ENCODE peak calls at places on chromosomes 4 and X, in ten cellular contexts. P is B cell; C is AG08396; T is esophagus squamous epithelium; W is amygdala; S is GM13977; D is CD8-positive, alpha-beta memory T cell; V is lung microvascular endothelial cell; H is activated naive CD4-positive, alpha-beta T cell treated with anti-CD3 and anti-CD28 coated beads, Interleukin-2, amount 50 U/mL, for 16 hours; N is CD8-positive, alpha-beta T cell. X is an unnamed sample.

GRCh38 chr4:87855540-87855939 is 22.8 kb downstream of the MEPE start:
- DNase-seq in W (no peak), H (no peak), V (no peak), C (no peak), D (no peak), N (no peak), P (no peak), T (no peak), S (no peak), X (no peak)

GRCh38 chr4:63541828-63542227 is 867.4 kb downstream of the TECRL start:
- DNase-seq in C (no peak), W (no peak), N (no peak), T (no peak), S (no peak), P (no peak), V (no peak), H (no peak), D (no peak), X (no peak)

GRCh38 chr4:148834804-148835598 is 392.8 kb upstream of the NR3C2 start:
- DNase-seq in T (no peak), N (no peak), S (no peak), C (peak), W (no peak), V (peak), P (no peak), H (no peak), D (no peak), X (no peak)

GRCh38 chrX:68685722-68686683 is 38.5 kb downstream of the STARD8 start:
- DNase-seq in D (no peak), P (no peak), V (peak), W (no peak), T (peak), H (no peak), N (no peak), C (peak), S (peak), X (no peak)

GRCh38 chr4:188295899-188296298 is 156.7 kb downstream of the TRIML1 start:
- DNase-seq in T (no peak), H (no peak), N (no peak), S (no peak), C (no peak), P (no peak), V (no peak), D (no peak), W (no peak), X (no peak)

GRCh38 chr4:3257691-3258482 is 8.9 kb downstream of the MSANTD1 start:
- DNase-seq in N (no peak), C (peak), W (no peak), P (peak), D (no peak), H (no peak), V (peak), S (no peak), T (no peak), X (no peak)

GRCh38 chr4:147910315-147910714 is 178.4 kb downstream of the ARHGAP10 start:
- DNase-seq in C (no peak), H (no peak), W (no peak), P (no peak), N (no peak), D (no peak), V (no peak), S (no peak), T (no peak), X (no peak)

GRCh38 chrX:19886888-19887531 is 390 bp downstream of the SH3KBP1 start:
- DNase-seq in S (peak), C (peak), P (no peak), N (peak), W (no peak), H (peak), V (no peak), T (no peak), D (peak), X (no peak)

GRCh38 chr4:8844976-8845690 is 26.5 kb downstream of the HMX1 start:
- DNase-seq in N (no peak), W (no peak), C (no peak), H (no peak), D (no peak), P (no peak), S (no peak), V (no peak), T (no peak), X (no peak)

GRCh38 chrX:130793966-130794365 is 109.0 kb downstream of the ENOX2 start:
- DNase-seq in S (no peak), V (no peak), W (no peak), P (no peak), D (no peak), H (no peak), C (no peak), N (no peak), T (no peak), X (no peak)

GRCh38 chr4:27100713-27101112 is 240.1 kb downstream of the STIM2 start:
- DNase-seq in S (no peak), D (no peak), P (no peak), C (no peak), N (no peak), H (no peak), W (no peak), T (no peak), V (no peak), X (no peak)

GRCh38 chr4:75637176-75637575 is 6.8 kb upstream of the CDKL2 start:
- DNase-seq in S (no peak), C (no peak), D (no peak), N (no peak), W (no peak), T (no peak), V (no peak), P (no peak), H (no peak), X (no peak)

GRCh38 chr4:27692098-27692679 is 831.5 kb downstream of the STIM2 start:
- DNase-seq in V (peak), P (no peak), T (no peak), H (no peak), N (no peak), C (peak), S (peak), W (no peak), D (no peak), X (peak)

GRCh38 chr4:65865489-65865888 is 195.2 kb upstream of the EPHA5 start:
- DNase-seq in V (peak), S (no peak), P (no peak), C (no peak), T (no peak), W (no peak), N (no peak), D (no peak), H (no peak), X (no peak)

GRCh38 chrX:108380222-108380621 is 58.0 kb downstream of the COL4A6 start:
- DNase-seq in T (no peak), D (no peak), P (no peak), S (no peak), N (no peak), H (no peak), C (no peak), W (no peak), V (no peak), X (no peak)

GRCh38 chr4:174604198-174604597 is 81.9 kb upstream of the HPGD start:
- DNase-seq in H (no peak), N (no peak), V (no peak), D (no peak), T (no peak), P (no peak), W (no peak), S (no peak), C (no peak), X (peak)

GRCh38 chr4:101337688-101338087 is 9.6 kb downstream of the PPP3CA start:
- DNase-seq in T (no peak), D (no peak), N (no peak), P (no peak), C (peak), W (no peak), S (no peak), V (peak), H (no peak), X (no peak)

GRCh38 chr4:15689540-15689939 is 7.9 kb downstream of the FAM200B start:
- DNase-seq in C (no peak), H (no peak), W (no peak), N (no peak), S (no peak), V (no peak), T (no peak), P (no peak), D (no peak), X (no peak)

GRCh38 chrX:150035531-150035930 is 97.2 kb upstream of the EOLA2 start:
- DNase-seq in C (no peak), V (peak), N (no peak), H (no peak), T (no peak), S (no peak), P (no peak), W (no peak), D (no peak), X (no peak)

GRCh38 chr4:73257995-73258667 is 467 bp downstream of the ANKRD17 start:
- DNase-seq in V (peak), T (no peak), C (peak), H (no peak), P (no peak), N (no peak), D (no peak), S (peak), W (peak), X (peak)

X was measured in NCI-H1092 treated with DMSO at 0.1 percent for 48 hours.